ENCODE peak calls at places on chromosomes 5 and 9, in eight cellular contexts. J is GM12892; B is stimulated activated CD4-positive, alpha-beta T cell treated with anti-CD3 and anti-CD28 coated beads, Interleukin-1b, Interleukin-23, amount 100 ng/mL, for 24 hours; Y is GM13976; I is endothelial cell; T is mucosa of gallbladder; X is neural progenitor cell; R is AG04449. M is an unnamed sample.

GRCh38 chr5:61464512-61464911 is 132.5 kb downstream of the ZSWIM6 start:
- DNase-seq in J (no peak), B (no peak), Y (no peak), I (no peak), T (no peak), X (no peak), R (no peak), M (no peak)

GRCh38 chr5:178293815-178294214 is 61.2 kb upstream of the PHYKPL start:
- DNase-seq in J (no peak), B (no peak), Y (no peak), I (no peak), T (no peak), X (no peak), R (no peak), M (no peak)

GRCh38 chr5:169628891-169629290 is 8.2 kb upstream of the DOCK2 start:
- DNase-seq in J (no peak), B (no peak), Y (no peak), I (no peak), T (no peak), X (no peak), R (peak; percentile 82), M (no peak)

GRCh38 chr5:3075309-3075708 is 323.8 kb upstream of the IRX2 start:
- DNase-seq in J (no peak), B (no peak), Y (no peak), I (no peak), T (no peak), X (no peak), R (no peak), M (no peak)

GRCh38 chr5:157977957-157978505 is 119.1 kb upstream of the CLINT1 start:
- DNase-seq in J (no peak), B (no peak), Y (no peak), I (no peak), T (no peak), X (no peak), R (no peak), M (no peak)

GRCh38 chr5:151570512-151571269 is 20.4 kb downstream of the FAT2 start:
- DNase-seq in J (no peak), B (no peak), Y (no peak), I (no peak), T (peak; percentile 68), X (no peak), R (no peak), M (no peak)

GRCh38 chr5:177300236-177300880 is 3.2 kb downstream of the RAB24 start:
- DNase-seq in J (peak; percentile 48), B (no peak), Y (peak; percentile 63), I (peak; percentile 60), T (peak; percentile 64), X (no peak), R (no peak), M (no peak)

GRCh38 chr5:139686356-139686918 is 38.3 kb downstream of the CXXC5 start:
- DNase-seq in J (no peak), B (no peak), Y (no peak), I (no peak), T (no peak), X (no peak), R (no peak), M (no peak)

GRCh38 chr9:97474373-97474925 is 27.0 kb upstream of the TMOD1 start:
- DNase-seq in J (no peak), B (no peak), Y (no peak), I (no peak), T (no peak), X (no peak), R (no peak), M (no peak)

GRCh38 chr5:32206053-32206452 is 31.9 kb upstream of the GOLPH3 start:
- DNase-seq in J (no peak), B (no peak), Y (no peak), I (no peak), T (no peak), X (no peak), R (no peak), M (no peak)

GRCh38 chr9:100724932-100725331 is 147.1 kb downstream of the CAVIN4 start:
- DNase-seq in J (no peak), B (no peak), Y (no peak), I (no peak), T (no peak), X (no peak), R (no peak), M (no peak)

GRCh38 chr5:35242695-35243258 is 12.5 kb upstream of the PRLR start:
- DNase-seq in J (no peak), B (no peak), Y (no peak), I (no peak), T (no peak), X (no peak), R (no peak), M (no peak)

GRCh38 chr5:159887050-159887449 is 29.2 kb upstream of the ADRA1B start:
- DNase-seq in J (no peak), B (no peak), Y (no peak), I (no peak), T (no peak), X (no peak), R (no peak), M (no peak)

GRCh38 chr9:11159318-11159862 is 546.6 kb upstream of the PTPRD start:
- DNase-seq in J (no peak), B (no peak), Y (no peak), I (no peak), T (no peak), X (no peak), R (no peak), M (no peak)

GRCh38 chr9:137227057-137227852 is at the start of gene RNF224:
- DNase-seq in J (peak; percentile 88), B (peak; percentile 52), Y (peak; percentile 89), I (peak; percentile 84), T (peak; percentile 85), X (peak; percentile 93), R (no peak), M (peak; percentile 65)

GRCh38 chr9:112532427-112532826 is 45.8 kb downstream of the KIAA1958 start:
- DNase-seq in J (no peak), B (no peak), Y (no peak), I (no peak), T (peak; percentile 63), X (no peak), R (no peak), M (no peak)

GRCh38 chr9:95138474-95138873 is 179.0 kb downstream of the FANCC start:
- DNase-seq in J (no peak), B (no peak), Y (no peak), I (no peak), T (no peak), X (no peak), R (no peak), M (no peak)

GRCh38 chr5:128498844-128499455 is 39.1 kb downstream of the FBN2 start:
- DNase-seq in J (no peak), B (no peak), Y (peak; percentile 18), I (peak; percentile 13), T (peak; percentile 14), X (peak; percentile 49), R (no peak), M (peak; percentile 22)

GRCh38 chr5:54186912-54187445 is 123.4 kb downstream of the ARL15 start:
- DNase-seq in J (no peak), B (no peak), Y (no peak), I (no peak), T (no peak), X (peak; percentile 17), R (no peak), M (no peak)

GRCh38 chr5:83827111-83827541 is 106.5 kb upstream of the HAPLN1 start:
- DNase-seq in J (no peak), B (no peak), Y (no peak), I (no peak), T (no peak), X (no peak), R (peak; percentile 34), M (no peak)

GRCh38 chr5:54868511-54869483 is 116.6 kb downstream of the ESM1 start:
- DNase-seq in J (no peak), B (no peak), Y (no peak), I (no peak), T (no peak), X (no peak), R (no peak), M (no peak)

GRCh38 chr9:107952773-107953172 is 463.2 kb upstream of the KLF4 start:
- DNase-seq in J (no peak), B (no peak), Y (no peak), I (no peak), T (no peak), X (no peak), R (no peak), M (no peak)

GRCh38 chr9:98287383-98287782 is 31.9 kb upstream of the TBC1D2 start:
- DNase-seq in J (no peak), B (no peak), Y (no peak), I (peak; percentile 28), T (no peak), X (peak; percentile 14), R (no peak), M (no peak)

GRCh38 chr5:92956886-92957285 is 624.1 kb downstream of the NR2F1-AS1 start:
- DNase-seq in J (no peak), B (no peak), Y (no peak), I (no peak), T (peak; percentile 25), X (no peak), R (no peak), M (no peak)

GRCh38 chr9:7549261-7549660 is 250.3 kb downstream of the DMAC1 start:
- DNase-seq in J (no peak), B (no peak), Y (no peak), I (peak; percentile 24), T (no peak), X (peak; percentile 74), R (no peak), M (no peak)

M was measured in HAP-1.